ENCODE peak calls at places on chromosomes 4 and X, in four cellular contexts. S is HCT116, B is HepG2, Y is K562. X is an unnamed sample.

GRCh38 chr4:159369256-159369655 is 266.4 kb downstream of the RAPGEF2 start:
- DNase-seq in S (no peak), B (no peak), Y (no peak), X (no peak)

GRCh38 chrX:21723097-21723496 is 34.8 kb downstream of the SMPX start:
- DNase-seq in S (no peak), B (no peak), Y (no peak), X (no peak)

GRCh38 chr4:7170012-7170411 is 22.3 kb upstream of the SORCS2 start:
- DNase-seq in S (no peak), B (no peak), Y (no peak), X (no peak)

GRCh38 chr4:23747131-23747752 is 142.6 kb downstream of the PPARGC1A start:
- DNase-seq in S (no peak), B (no peak), Y (no peak), X (no peak)

GRCh38 chr4:8577972-8578371 is 2.2 kb upstream of the GPR78 start:
- DNase-seq in S (no peak), B (no peak), Y (no peak), X (no peak)

GRCh38 chrX:30302957-30303356 is 6.2 kb downstream of the NR0B1 start:
- DNase-seq in S (no peak), B (no peak), Y (no peak), X (no peak)

GRCh38 chr4:45621926-45622325 is 501.9 kb downstream of the GABRG1 start:
- DNase-seq in S (no peak), B (no peak), Y (no peak), X (peak)

GRCh38 chr4:7073526-7074390 is 5.9 kb upstream of the GRPEL1 start:
- DNase-seq in S (peak), B (peak), Y (peak), X (peak)

GRCh38 chrX:2894885-2895292 is 34.2 kb downstream of the ARSD start:
- DNase-seq in S (no peak), B (peak), Y (no peak), X (no peak)

GRCh38 chr4:168475745-168476144 is 4.5 kb downstream of the DDX60L start:
- DNase-seq in S (no peak), B (no peak), Y (no peak), X (no peak)

GRCh38 chr4:149161247-149161646 is 654.4 kb downstream of the IQCM start:
- DNase-seq in S (no peak), B (no peak), Y (no peak), X (no peak)

GRCh38 chrX:1281511-1281910 is 12.9 kb downstream of the CSF2RA start:
- DNase-seq in S (no peak), B (no peak), Y (no peak), X (no peak)

GRCh38 chrX:30373951-30374350 is 64.8 kb upstream of the NR0B1 start:
- DNase-seq in S (no peak), B (no peak), Y (no peak), X (no peak)

GRCh38 chr4:184293552-184293951 is 75.9 kb upstream of the ENPP6 start:
- DNase-seq in S (no peak), B (peak), Y (no peak), X (no peak)

GRCh38 chr4:28832445-28832844 is 1887.7 kb upstream of the PCDH7 start:
- DNase-seq in S (no peak), B (no peak), Y (no peak), X (no peak)

GRCh38 chrX:118726887-118727685 is at the start of gene IL13RA1:
- DNase-seq in S (peak), B (peak), Y (peak), X (peak)

GRCh38 chr4:108008721-108009120 is 19.0 kb downstream of the HADH start:
- DNase-seq in S (no peak), B (no peak), Y (no peak), X (peak)

GRCh38 chr4:57093816-57094481 is 16.2 kb downstream of the IGFBP7 start:
- DNase-seq in S (no peak), B (no peak), Y (no peak), X (no peak)

GRCh38 chr4:14871676-14872430 is 130.4 kb upstream of the CPEB2 start:
- DNase-seq in S (peak), B (peak), Y (peak), X (no peak)

GRCh38 chrX:38278682-38279081 is 48.6 kb downstream of the RPGR start:
- DNase-seq in S (no peak), B (no peak), Y (no peak), X (no peak)

GRCh38 chrX:65821721-65822496 is 154.5 kb downstream of the MSN start:
- DNase-seq in S (no peak), B (no peak), Y (no peak), X (no peak)

GRCh38 chr4:109385260-109385659 is 48.4 kb upstream of the SEC24B start:
- DNase-seq in S (no peak), B (no peak), Y (no peak), X (no peak)

GRCh38 chr4:85829276-85830051 is 354.5 kb downstream of the ARHGAP24 start:
- DNase-seq in S (no peak), B (no peak), Y (no peak), X (no peak)

GRCh38 chr4:130356873-130357272 is 1260.9 kb downstream of the C4orf33 start:
- DNase-seq in S (no peak), B (no peak), Y (no peak), X (no peak)

GRCh38 chr4:130361616-130362015 is 1265.7 kb downstream of the C4orf33 start:
- DNase-seq in S (no peak), B (no peak), Y (no peak), X (no peak)

GRCh38 chr4:130359537-130359936 is 1263.6 kb downstream of the C4orf33 start:
- DNase-seq in S (peak), B (peak), Y (no peak), X (no peak)
- TF ChIP-seq TCF7L2 in S (no peak), B (no peak), Y (no peak), X (no peak)

DNA sequence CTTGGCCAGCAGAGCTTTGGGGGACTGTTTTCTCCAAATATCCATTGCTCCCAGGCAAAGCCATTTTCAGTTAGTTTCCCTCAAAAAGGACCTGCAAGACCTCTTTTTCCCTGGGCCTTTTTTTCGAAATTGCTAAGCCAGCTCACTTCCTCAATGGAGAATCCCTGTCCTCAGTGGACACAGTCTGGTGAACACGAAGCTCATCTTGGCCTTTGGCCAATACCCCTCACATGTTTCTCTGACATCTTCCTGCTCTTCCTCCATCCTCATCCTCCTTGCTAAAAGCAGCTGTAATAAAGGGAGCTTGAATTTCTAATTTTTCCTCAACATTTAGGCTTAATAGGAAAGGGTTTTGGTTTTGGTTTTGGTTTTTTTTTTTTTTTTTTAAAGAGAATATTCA is 17.6 kb upstream of the PRPS1 start:
- DNase-seq in S (no peak), B (no peak), Y (no peak), X (no peak)
- TF ChIP-seq TCF7L2 in S (no peak), B (no peak), Y (no peak), X (no peak)

DNA sequence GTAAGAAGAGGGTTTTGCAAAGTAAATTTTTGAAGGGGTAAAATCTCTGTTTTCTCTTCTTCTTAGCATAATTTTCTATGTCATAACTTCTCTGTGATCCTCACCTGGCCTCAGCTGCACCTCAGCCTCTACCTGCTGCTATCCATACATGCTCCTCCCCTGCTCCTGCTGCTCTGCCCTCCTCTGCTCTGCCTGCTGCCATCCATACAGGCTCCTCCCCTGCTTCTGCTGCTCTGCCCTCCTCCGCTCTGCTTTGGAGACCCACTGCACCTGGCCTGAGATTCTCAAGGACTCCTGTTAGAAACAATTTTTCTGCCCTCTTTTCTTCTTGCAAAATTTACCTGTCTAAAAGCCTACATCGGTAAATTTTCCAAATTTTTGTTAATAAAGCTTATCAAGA is 388.6 kb upstream of the PITX2 start:
- DNase-seq in S (no peak), B (no peak), Y (no peak), X (no peak)
- TF ChIP-seq TCF7L2 in S (no peak), B (no peak), Y (no peak), X (no peak)

GRCh38 chrX:5458300-5458699 is 770.4 kb downstream of the NLGN4X start:
- DNase-seq in S (no peak), B (no peak), Y (no peak), X (no peak)
- TF ChIP-seq TCF7L2 in S (no peak), B (no peak), Y (no peak), X (no peak)

GRCh38 chr4:117971406-117971805 is 62.9 kb upstream of the NDST3 start:
- DNase-seq in S (no peak), B (no peak), Y (no peak), X (no peak)

GRCh38 chr4:117968606-117969005 is 65.7 kb upstream of the NDST3 start:
- DNase-seq in S (no peak), B (no peak), Y (no peak), X (no peak)

GRCh38 chr4:117965608-117966007 is 68.7 kb upstream of the NDST3 start:
- DNase-seq in S (no peak), B (no peak), Y (no peak), X (no peak)
- TF ChIP-seq TCF7L2 in S (no peak), B (no peak), Y (no peak), X (no peak)

DNA sequence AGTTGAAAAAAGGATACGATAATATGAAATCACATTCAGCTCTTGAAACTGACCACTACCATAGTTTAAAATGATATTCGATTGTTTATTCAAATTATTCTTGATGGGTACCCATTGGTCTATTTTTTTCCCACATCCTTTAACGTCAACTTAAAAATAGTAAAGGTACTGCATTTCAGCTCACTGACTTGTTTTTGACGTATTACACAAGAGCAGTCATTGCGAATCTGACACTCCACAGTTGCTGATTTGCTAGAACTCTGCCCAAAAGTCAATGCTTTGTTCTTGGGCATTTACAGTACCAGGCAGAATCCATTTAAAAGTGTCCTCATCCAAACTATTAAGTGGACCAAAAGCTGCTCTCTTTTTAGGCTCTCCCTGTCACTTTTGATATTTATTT is 1.2 kb upstream of the PDS5A start:
- DNase-seq in S (no peak), B (no peak), Y (no peak), X (no peak)
- TF ChIP-seq TCF7L2 in S (no peak), B (no peak), Y (no peak), X (no peak)

DNA sequence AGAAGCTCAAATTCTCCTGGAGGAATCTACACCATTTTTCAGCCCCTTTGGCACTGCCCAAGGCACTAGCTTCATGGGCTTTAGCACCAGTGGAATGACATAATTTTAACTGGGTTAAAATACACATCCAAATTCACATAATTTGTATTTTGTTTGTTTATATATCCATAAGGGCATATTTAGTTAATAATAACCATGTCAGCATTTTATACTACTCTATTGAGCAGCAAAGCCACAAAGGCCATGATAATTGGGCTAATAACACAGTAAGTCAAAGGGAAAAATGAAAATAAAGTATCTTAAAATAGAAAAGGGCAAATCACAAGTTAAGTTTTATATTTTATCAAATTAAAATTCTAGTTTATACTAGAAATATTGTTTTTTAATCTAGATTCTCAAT is 262.7 kb upstream of the TACR3 start:
- DNase-seq in S (no peak), B (no peak), Y (no peak), X (no peak)
- TF ChIP-seq TCF7L2 in S (no peak), B (no peak), Y (no peak), X (no peak)

GRCh38 chrX:103344606-103345005 is 11.7 kb upstream of the TCEAL9 start:
- DNase-seq in S (no peak), B (no peak), Y (no peak), X (no peak)

GRCh38 chrX:103338663-103339062 is 8.6 kb downstream of the TCEAL7 start:
- DNase-seq in S (no peak), B (no peak), Y (no peak), X (no peak)

GRCh38 chrX:103347682-103348397 is 8.5 kb upstream of the TCEAL9 start:
- DNase-seq in S (no peak), B (no peak), Y (no peak), X (no peak)

GRCh38 chrX:103343105-103343504 is 13.1 kb downstream of the TCEAL7 start:
- DNase-seq in S (peak), B (no peak), Y (peak), X (peak)
- TF ChIP-seq TCF7L2 in S (no peak), B (no peak), Y (no peak), X (no peak)

GRCh38 chr4:39627413-39627812 is 11.3 kb downstream of the SMIM14 start:
- DNase-seq in S (no peak), B (peak), Y (no peak), X (no peak)
- TF ChIP-seq TCF7L2 in S (no peak), B (no peak), Y (no peak), X (no peak)

GRCh38 chrX:24298191-24298590 is 15.7 kb downstream of the SUPT20HL2 start:
- DNase-seq in S (no peak), B (no peak), Y (no peak), X (no peak)
- TF ChIP-seq TCF7L2 in S (no peak), B (no peak), Y (no peak), X (no peak)

X was measured in Panc1.